ENCODE peak calls at places on chromosomes 12 and 14, in five cellular contexts. B is H9, D is H1, R is IMR-90, T is neuronal stem cell. L is an unnamed sample.

GRCh38 chr12:103468837-103469236 is 26.9 kb downstream of the C12orf42 start:
- DNase-seq in B (peak), D (no peak), R (no peak), T (no peak), L (no peak)

GRCh38 chr14:71333705-71334104 is 426.4 kb downstream of the PCNX1 start:
- DNase-seq in B (no peak), D (no peak), R (no peak), T (no peak), L (no peak)

GRCh38 chr14:100680439-100681051 is 46.1 kb upstream of the DLK1 start:
- DNase-seq in B (no peak), D (no peak), R (no peak), T (no peak), L (no peak)

GRCh38 chr12:78725951-78726550 is 138.5 kb upstream of the SYT1 start:
- DNase-seq in B (no peak), D (no peak), R (no peak), T (no peak), L (peak)

GRCh38 chr14:68947802-68948201 is 31.3 kb downstream of the ACTN1 start:
- DNase-seq in B (no peak), D (no peak), R (peak), T (no peak), L (peak)

GRCh38 chr12:127311695-127312364 is 955.1 kb upstream of the TMEM132C start:
- DNase-seq in B (no peak), D (no peak), R (no peak), T (no peak), L (no peak)

GRCh38 chr12:6330192-6330591 is 11.7 kb downstream of the TNFRSF1A start:
- DNase-seq in B (no peak), D (no peak), R (no peak), T (no peak), L (no peak)

GRCh38 chr14:25394791-25395391 is 344.9 kb upstream of the STXBP6 start:
- DNase-seq in B (no peak), D (no peak), R (no peak), T (no peak), L (no peak)

GRCh38 chr14:98514016-98514415 is 758.0 kb downstream of the BCL11B start:
- DNase-seq in B (no peak), D (no peak), R (no peak), T (no peak), L (no peak)

GRCh38 chr12:108812324-108812723 is 45.1 kb downstream of the SSH1 start:
- DNase-seq in B (no peak), D (no peak), R (no peak), T (no peak), L (no peak)

GRCh38 chr12:123061806-123062205 is 81.3 kb downstream of the ARL6IP4 start:
- DNase-seq in B (no peak), D (no peak), R (no peak), T (no peak), L (no peak)

GRCh38 chr12:3117144-3117581 is 40.0 kb downstream of the TSPAN9 start:
- DNase-seq in B (no peak), D (no peak), R (peak), T (no peak), L (no peak)

GRCh38 chr14:98175436-98175835 is 1096.6 kb downstream of the BCL11B start:
- DNase-seq in B (no peak), D (no peak), R (no peak), T (no peak), L (no peak)

GRCh38 chr12:2295941-2296461 is 243.2 kb downstream of the CACNA1C start:
- DNase-seq in B (no peak), D (no peak), R (peak), T (no peak), L (no peak)

GRCh38 chr14:60508363-60508706 is 611 bp upstream of the SIX6 start:
- DNase-seq in B (no peak), D (no peak), R (no peak), T (no peak), L (no peak)

GRCh38 chr14:100540926-100541620 is 46.1 kb downstream of the BEGAIN start:
- DNase-seq in B (no peak), D (no peak), R (no peak), T (no peak), L (no peak)

GRCh38 chr14:44833376-44833775 is 128.4 kb downstream of the KLHL28 start:
- DNase-seq in B (no peak), D (no peak), R (peak), T (no peak), L (no peak)

GRCh38 chr12:43852744-43853143 is 16.9 kb downstream of the TMEM117 start:
- DNase-seq in B (no peak), D (no peak), R (no peak), T (no peak), L (no peak)

GRCh38 chr12:97502600-97502999 is 40.0 kb downstream of the RMST start:
- DNase-seq in B (no peak), D (no peak), R (no peak), T (no peak), L (no peak)

GRCh38 chr12:43069768-43070221 is 480.2 kb upstream of the PRICKLE1 start:
- DNase-seq in B (no peak), D (no peak), R (peak), T (no peak), L (no peak)

GRCh38 chr12:85963322-85963721 is 89.2 kb downstream of the NTS start:
- DNase-seq in B (no peak), D (no peak), R (no peak), T (no peak), L (no peak)

GRCh38 chr12:26402648-26403047 is 207.3 kb downstream of the SSPN start:
- DNase-seq in B (peak), D (peak), R (no peak), T (no peak), L (peak)

GRCh38 chr14:51744372-51745150 is 92.9 kb downstream of the FRMD6 start:
- DNase-seq in B (no peak), D (no peak), R (no peak), T (no peak), L (no peak)

GRCh38 chr12:92560713-92561542 is 141.9 kb upstream of the PLEKHG7 start:
- DNase-seq in B (no peak), D (no peak), R (no peak), T (no peak), L (no peak)
- H3K4me2 ChIP-seq in B (no peak), D (no peak), R (peak), T (no peak), L (no peak)

DNA sequence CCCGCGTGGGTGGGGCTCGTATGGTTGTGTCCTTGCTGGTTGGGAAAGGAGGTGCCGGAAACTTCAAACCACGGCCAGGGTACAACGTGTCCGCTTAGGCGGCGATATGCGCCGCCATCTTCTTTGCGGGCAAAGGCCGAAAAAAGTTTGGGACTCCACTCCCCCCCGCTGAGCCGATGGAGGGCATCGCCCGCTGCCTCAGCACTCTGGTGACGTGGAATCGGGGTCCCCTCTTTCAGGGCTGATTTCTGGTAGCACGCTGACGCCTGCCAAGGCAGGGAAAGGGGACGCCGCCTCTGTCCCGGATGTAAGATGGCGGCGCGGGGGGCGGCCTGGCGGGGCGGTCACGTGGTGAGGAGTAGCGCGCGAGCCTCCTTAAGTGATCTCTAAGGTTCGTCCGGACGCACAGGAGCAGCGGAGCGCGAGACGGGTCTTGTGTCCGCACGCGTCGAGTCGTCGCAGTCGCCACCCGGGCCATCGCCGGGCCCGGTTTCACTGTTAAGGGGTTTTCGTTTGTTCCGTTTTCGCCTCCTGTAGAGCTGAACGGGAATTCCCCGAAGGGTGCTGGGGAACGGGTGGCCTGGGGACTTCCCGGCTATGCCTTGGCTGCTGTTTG is 135.9 kb downstream of the MON2 start:
- DNase-seq in B (peak), D (peak), R (peak), T (peak), L (peak)
- H3K14ac ChIP-seq in B (peak), D (peak), R (peak), T (peak), L (peak)

GRCh38 chr14:39459795-39460478 is 27.7 kb upstream of the FBXO33 start:
- DNase-seq in B (no peak), D (no peak), R (no peak), T (no peak), L (no peak)
- H3K4me2 ChIP-seq in B (no peak), D (no peak), R (no peak), T (no peak), L (no peak)

DNA sequence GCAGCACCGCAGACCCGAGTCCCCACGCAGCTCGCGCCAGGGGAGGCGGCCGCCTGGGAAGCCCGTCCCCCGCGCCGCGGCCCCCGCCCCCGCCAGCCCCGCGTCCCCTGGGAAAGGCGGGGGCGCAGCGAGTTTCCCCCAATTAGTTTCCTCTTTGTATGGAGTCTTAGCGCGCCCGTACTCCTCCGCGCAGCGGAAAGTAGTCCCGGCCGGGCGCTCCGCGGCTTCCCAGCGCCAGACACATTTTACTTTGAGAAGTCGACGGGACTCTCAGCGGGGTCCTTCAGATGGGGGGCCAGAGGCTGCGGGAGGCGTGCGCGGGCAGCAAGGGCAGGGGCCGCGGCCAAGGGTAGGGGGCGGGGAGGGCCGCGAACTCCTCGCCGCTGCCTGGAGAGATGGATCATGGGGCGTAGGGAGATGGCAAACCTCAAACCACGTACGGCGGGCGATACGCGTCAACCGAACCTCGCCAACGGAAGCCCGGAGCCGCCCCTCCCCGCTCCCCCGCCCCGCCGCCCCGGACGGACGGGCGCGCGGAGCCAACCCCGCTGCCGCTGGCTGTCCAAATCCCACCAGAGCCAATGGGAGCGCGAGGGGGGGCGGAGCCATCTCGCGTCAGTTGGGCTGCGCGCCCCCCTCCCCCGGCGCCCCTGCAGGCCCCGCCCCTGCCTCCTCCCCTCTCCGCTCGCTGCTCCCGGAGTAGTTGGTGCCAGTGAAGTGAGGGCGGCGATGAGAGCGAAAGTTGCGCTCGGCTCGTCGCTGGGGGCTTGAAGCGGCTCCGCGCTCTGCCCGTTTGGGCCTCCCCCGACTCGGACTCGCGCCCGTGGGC is at the start of gene RCOR1:
- DNase-seq in B (peak), D (peak), R (peak), T (peak), L (peak)
- H3K14ac ChIP-seq in B (peak), D (no peak), R (peak), T (peak), L (peak)